ENCODE peak calls at places on chromosome 11, in seven cellular contexts. Q is body of pancreas, Y is lower leg skin, V is uterus, F is transverse colon, I is erythroblast, T is H1. C is an unnamed sample.

GRCh38 chr11:88041679-88042078 is 133.6 kb downstream of the RAB38 start:
- DNase-seq in Q (no peak), Y (no peak), V (no peak), F (no peak), I (no peak), T (no peak), C (no peak)

GRCh38 chr11:112293614-112294013 is 33.0 kb upstream of the PLET1 start:
- DNase-seq in Q (peak), Y (no peak), V (no peak), F (no peak), I (peak), T (no peak), C (no peak)

GRCh38 chr11:94792453-94792852 is 24.3 kb downstream of the AMOTL1 start:
- DNase-seq in Q (no peak), Y (no peak), V (no peak), F (no peak), I (no peak), T (no peak), C (no peak)

GRCh38 chr11:67504023-67504949 is 877 bp downstream of the PITPNM1 start:
- DNase-seq in Q (peak), Y (no peak), V (no peak), F (peak), I (no peak), T (no peak), C (no peak)

GRCh38 chr11:111229604-111230003 is 15.9 kb upstream of the POU2AF2 start:
- DNase-seq in Q (no peak), Y (no peak), V (no peak), F (no peak), I (no peak), T (no peak), C (no peak)

GRCh38 chr11:17013548-17014320 is 480 bp downstream of the PLEKHA7 start:
- DNase-seq in Q (peak), Y (no peak), V (no peak), F (peak), I (no peak), T (no peak), C (peak)

GRCh38 chr11:70191495-70192140 is 11.5 kb upstream of the FADD start:
- DNase-seq in Q (peak), Y (no peak), V (peak), F (peak), I (peak), T (peak), C (peak)

GRCh38 chr11:120207517-120207916 is 3.3 kb upstream of the OAF start:
- DNase-seq in Q (no peak), Y (no peak), V (no peak), F (no peak), I (no peak), T (no peak), C (no peak)

GRCh38 chr11:77705195-77705876 is 67.7 kb upstream of the CLNS1A start:
- DNase-seq in Q (no peak), Y (no peak), V (no peak), F (no peak), I (no peak), T (no peak), C (no peak)

GRCh38 chr11:33375688-33376311 is 118.6 kb downstream of the HIPK3 start:
- DNase-seq in Q (no peak), Y (no peak), V (no peak), F (no peak), I (no peak), T (no peak), C (no peak)

GRCh38 chr11:69122642-69123431 is 32.9 kb upstream of the SMIM38 start:
- DNase-seq in Q (peak), Y (peak), V (peak), F (peak), I (no peak), T (peak), C (peak)

GRCh38 chr11:94134651-94135512 is 6.2 kb downstream of the PANX1 start:
- DNase-seq in Q (peak), Y (peak), V (peak), F (peak), I (peak), T (no peak), C (no peak)

GRCh38 chr11:93766504-93766903 is 17.6 kb upstream of the MED17 start:
- DNase-seq in Q (no peak), Y (no peak), V (no peak), F (no peak), I (no peak), T (no peak), C (no peak)

GRCh38 chr11:17921620-17922473 is 91.0 kb downstream of the SERGEF start:
- DNase-seq in Q (peak), Y (peak), V (no peak), F (no peak), I (peak), T (no peak), C (peak)

GRCh38 chr11:9046376-9046775 is 42.6 kb upstream of the NRIP3 start:
- DNase-seq in Q (no peak), Y (no peak), V (peak), F (no peak), I (no peak), T (no peak), C (no peak)

GRCh38 chr11:134261626-134262488 is 8.5 kb downstream of the ACAD8 start:
- DNase-seq in Q (peak), Y (no peak), V (no peak), F (no peak), I (peak), T (no peak), C (peak)

GRCh38 chr11:58513747-58514367 is 6.0 kb upstream of the OR5B21 start:
- DNase-seq in Q (peak), Y (no peak), V (no peak), F (peak), I (peak), T (peak), C (no peak)

GRCh38 chr11:124086447-124086846 is 28.8 kb upstream of the VWA5A start:
- DNase-seq in Q (no peak), Y (no peak), V (no peak), F (no peak), I (peak), T (no peak), C (no peak)

GRCh38 chr11:78244546-78245315 is 56.0 kb downstream of the USP35 start:
- DNase-seq in Q (no peak), Y (no peak), V (no peak), F (no peak), I (no peak), T (no peak), C (no peak)

GRCh38 chr11:75576445-75577049 is 14.5 kb downstream of the SERPINH1 start:
- DNase-seq in Q (peak), Y (peak), V (no peak), F (peak), I (peak), T (no peak), C (peak)

GRCh38 chr11:20035375-20035700 is 124.9 kb downstream of the DBX1 start:
- DNase-seq in Q (no peak), Y (no peak), V (no peak), F (no peak), I (no peak), T (no peak), C (no peak)

GRCh38 chr11:26286472-26287066 is 45.4 kb upstream of the ANO3 start:
- DNase-seq in Q (no peak), Y (no peak), V (no peak), F (no peak), I (no peak), T (no peak), C (no peak)

GRCh38 chr11:75365711-75366181 is 14.3 kb upstream of the ARRB1 start:
- DNase-seq in Q (no peak), Y (no peak), V (no peak), F (no peak), I (no peak), T (no peak), C (no peak)

GRCh38 chr11:17481905-17482304 is 5.3 kb upstream of the ABCC8 start:
- DNase-seq in Q (no peak), Y (no peak), V (no peak), F (no peak), I (no peak), T (no peak), C (no peak)

GRCh38 chr11:122089111-122089510 is 26.9 kb downstream of the BLID start:
- DNase-seq in Q (no peak), Y (no peak), V (no peak), F (no peak), I (no peak), T (no peak), C (no peak)

GRCh38 chr11:93846411-93846810 is 4.0 kb downstream of the VSTM5 start:
- DNase-seq in Q (no peak), Y (no peak), V (no peak), F (no peak), I (no peak), T (no peak), C (no peak)

GRCh38 chr11:20374746-20375305 is 11.3 kb downstream of the HTATIP2 start:
- DNase-seq in Q (no peak), Y (no peak), V (no peak), F (peak), I (no peak), T (no peak), C (no peak)

DNA sequence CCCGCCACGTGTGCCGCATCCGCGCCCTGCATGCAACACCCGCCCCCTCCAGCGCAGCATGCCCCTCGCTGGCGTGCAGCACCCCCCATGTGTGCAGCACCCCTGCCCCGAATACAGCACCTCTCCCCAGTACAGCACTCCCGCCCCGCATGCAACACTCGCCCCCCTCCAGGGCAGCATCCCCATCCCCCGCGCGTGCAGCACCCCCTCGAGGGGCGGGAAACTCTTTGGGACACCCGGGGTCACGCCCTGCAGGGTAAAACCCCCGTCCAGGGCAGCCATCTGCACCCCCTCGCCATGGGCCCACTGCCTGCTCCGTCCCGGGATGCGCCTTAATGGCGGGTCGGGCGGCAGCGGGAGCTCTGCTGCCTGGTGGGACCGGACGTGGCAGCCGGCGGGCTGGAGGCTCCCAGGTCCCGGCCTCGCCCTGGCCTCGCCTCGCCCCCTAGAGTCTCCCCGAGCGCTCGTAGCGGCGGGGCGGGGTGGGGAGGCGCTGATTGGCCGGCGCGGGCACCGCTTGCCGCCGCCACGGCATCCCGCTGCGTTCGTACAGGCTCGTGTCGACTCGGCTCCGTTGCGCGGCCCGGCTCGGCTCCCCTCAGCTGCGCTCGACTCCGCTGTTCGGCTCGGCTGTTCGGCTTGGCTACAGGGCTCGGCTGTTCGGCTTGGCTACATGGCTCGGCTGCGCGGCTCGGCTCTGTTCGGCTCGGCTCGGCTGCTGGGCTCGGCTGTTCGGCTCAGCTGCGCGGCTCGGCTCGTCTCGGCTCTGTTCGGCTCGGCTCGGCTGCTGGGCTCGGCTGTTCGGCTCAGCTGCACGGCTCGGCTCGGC is 417 bp upstream of the BRSK2 start:
- DNase-seq in Q (peak), Y (peak), V (peak), F (peak), I (peak), T (peak), C (peak)
- TF ChIP-seq POLR2A in Q (no peak), Y (no peak), V (peak), F (no peak), I (no peak), T (no peak), C (no peak)

GRCh38 chr11:115745041-115745440 is 240.8 kb upstream of the CADM1 start:
- DNase-seq in Q (no peak), Y (no peak), V (no peak), F (no peak), I (no peak), T (no peak), C (no peak)
- TF ChIP-seq POLR2A in Q (no peak), Y (no peak), V (no peak), F (no peak), I (no peak), T (no peak), C (no peak)

GRCh38 chr11:86243377-86243776 is 1.2 kb upstream of the EED start:
- DNase-seq in Q (no peak), Y (no peak), V (no peak), F (no peak), I (no peak), T (no peak), C (no peak)

GRCh38 chr11:86246293-86246675 is 1.7 kb downstream of the EED start:
- DNase-seq in Q (no peak), Y (no peak), V (no peak), F (no peak), I (peak), T (no peak), C (no peak)

GRCh38 chr11:86245369-86246292 is 1.1 kb downstream of the EED start:
- DNase-seq in Q (peak), Y (peak), V (no peak), F (peak), I (peak), T (no peak), C (peak)

GRCh38 chr11:86244063-86244521 is 461 bp upstream of the EED start:
- DNase-seq in Q (peak), Y (peak), V (peak), F (peak), I (no peak), T (peak), C (peak)

DNA sequence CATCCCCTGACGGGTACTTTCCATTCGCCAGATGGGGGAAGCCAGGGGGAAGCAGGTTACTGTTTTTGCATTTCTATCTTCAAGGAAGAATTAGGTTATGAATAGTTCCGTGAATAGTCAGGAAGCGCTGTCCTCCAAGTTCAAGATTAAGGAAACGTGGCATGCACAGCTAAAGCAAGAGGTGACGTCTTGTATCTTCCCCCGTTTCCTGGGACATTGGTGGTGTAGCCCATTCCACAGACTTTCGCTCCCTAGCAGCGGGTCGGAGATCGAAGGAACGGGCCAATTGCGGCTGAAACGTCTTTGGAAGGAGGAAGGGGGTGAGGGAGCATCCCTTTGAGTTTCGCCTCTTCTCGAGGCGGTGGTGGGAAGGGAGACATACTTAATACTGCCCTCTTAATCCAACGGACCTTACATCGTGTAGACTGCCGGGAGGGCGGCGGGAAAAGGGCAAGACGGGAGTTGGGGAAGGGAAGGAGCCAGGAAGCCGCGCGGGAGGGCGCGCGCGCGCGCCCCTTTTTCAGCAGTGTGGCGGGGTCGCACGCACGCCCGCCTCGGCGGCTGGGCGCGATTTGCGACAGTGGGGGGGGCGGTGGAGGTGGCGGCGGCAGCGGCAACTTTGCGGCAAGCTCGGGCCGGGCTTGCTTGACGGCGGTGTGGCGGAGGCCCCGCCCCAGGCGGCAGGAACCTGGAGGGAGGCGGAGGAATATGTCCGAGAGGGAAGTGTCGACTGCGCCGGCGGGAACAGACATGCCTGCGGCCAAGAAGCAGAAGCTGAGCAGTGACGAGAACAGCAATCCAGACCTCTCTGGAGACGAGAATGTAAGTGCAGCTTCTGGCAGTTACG is at the start of gene EED:
- DNase-seq in Q (peak), Y (peak), V (peak), F (peak), I (peak), T (peak), C (peak)
- TF ChIP-seq POLR2A in Q (peak), Y (no peak), V (peak), F (peak), I (peak), T (peak), C (peak)

GRCh38 chr11:65890324-65891179 is at the start of gene CCDC85B:
- DNase-seq in Q (peak), Y (peak), V (peak), F (peak), I (peak), T (no peak), C (peak)
- TF ChIP-seq POLR2A in Q (peak), Y (peak), V (peak), F (peak), I (peak), T (no peak), C (peak)

DNA sequence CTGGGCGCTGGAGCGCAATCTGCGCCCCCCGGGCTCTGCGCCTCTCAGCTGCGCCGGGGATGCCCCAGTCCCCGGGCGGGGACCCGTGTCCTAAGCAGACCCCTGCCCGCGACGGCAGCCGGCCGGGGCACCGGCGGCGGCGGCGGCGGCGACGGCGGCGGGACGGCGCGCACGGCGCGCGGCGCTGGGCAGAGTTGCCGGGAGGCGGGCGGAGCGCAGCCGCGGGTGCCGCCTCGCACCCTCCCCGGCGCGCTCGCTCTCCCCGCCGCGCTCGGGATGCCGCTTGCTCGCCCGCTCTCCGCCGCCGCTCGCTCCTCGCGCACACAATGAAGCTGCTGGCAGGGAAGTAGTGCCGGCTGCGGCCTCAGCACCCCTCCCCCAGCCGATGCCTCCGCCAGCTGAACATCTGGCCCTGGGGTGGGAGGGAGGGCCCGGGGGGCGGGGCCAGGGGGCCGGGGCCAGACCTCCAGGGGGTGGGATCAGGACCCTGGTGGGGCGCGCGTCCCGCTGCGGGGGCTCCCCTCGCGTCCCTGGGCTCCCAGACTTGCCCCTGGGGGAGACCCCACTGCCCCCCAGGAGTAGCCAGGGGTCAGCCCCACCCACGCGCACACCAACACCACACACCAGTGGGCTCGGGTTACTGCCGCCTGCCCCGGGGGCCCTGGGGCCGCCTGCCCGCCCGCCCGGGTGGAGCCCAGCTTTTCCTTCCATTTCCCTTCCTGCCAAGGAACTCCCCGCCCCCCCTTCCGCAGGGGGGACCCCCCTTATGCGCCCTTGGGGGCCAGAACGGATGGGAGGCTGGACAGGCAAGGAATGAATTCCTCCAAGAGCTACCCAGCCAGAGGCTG is at the start of gene RCOR2:
- DNase-seq in Q (peak), Y (no peak), V (peak), F (peak), I (peak), T (no peak), C (peak)
- TF ChIP-seq POLR2A in Q (no peak), Y (no peak), V (peak), F (no peak), I (no peak), T (no peak), C (no peak)